ENCODE peak calls at places on chromosome 16, in seven cellular contexts. D is fibroblast of lung, H is fibroblast of the aortic adventitia, X is PC-9, P is GM13976, J is A549, S is MM.1S. R is an unnamed sample.

GRCh38 chr16:4360538-4361021 is 9.5 kb upstream of the PAM16 start:
- DNase-seq in D (no peak), H (no peak), X (no peak), P (no peak), J (peak; percentile 55), S (no peak), R (peak; percentile 23)

GRCh38 chr16:6484931-6485330 is 847.7 kb upstream of the RBFOX1 start:
- DNase-seq in D (no peak), H (no peak), X (no peak), P (no peak), J (no peak), S (no peak), R (no peak)

GRCh38 chr16:81752225-81752875 is 26.7 kb upstream of the PLCG2 start:
- DNase-seq in D (peak; percentile 31), H (no peak), X (peak; percentile 29), P (peak; percentile 86), J (no peak), S (peak; percentile 50), R (no peak)

GRCh38 chr16:66262253-66263167 is 104.0 kb upstream of the CDH5 start:
- DNase-seq in D (peak; percentile 64), H (peak; percentile 72), X (no peak), P (no peak), J (no peak), S (no peak), R (no peak)

GRCh38 chr16:54546481-54546880 is 259.9 kb upstream of the IRX3 start:
- DNase-seq in D (no peak), H (peak; percentile 14), X (no peak), P (no peak), J (no peak), S (no peak), R (no peak)

GRCh38 chr16:56675685-56676210 is 6.1 kb downstream of the MT1H start:
- DNase-seq in D (no peak), H (no peak), X (no peak), P (no peak), J (no peak), S (no peak), R (peak; percentile 85)

GRCh38 chr16:74738134-74738541 is 36.5 kb downstream of the FA2H start:
- DNase-seq in D (peak; percentile 31), H (no peak), X (peak; percentile 89), P (no peak), J (peak; percentile 91), S (no peak), R (no peak)

GRCh38 chr16:81641403-81642106 is 137.5 kb upstream of the PLCG2 start:
- DNase-seq in D (no peak), H (no peak), X (no peak), P (no peak), J (no peak), S (no peak), R (no peak)

GRCh38 chr16:69553332-69553731 is 12.4 kb upstream of the NFAT5 start:
- DNase-seq in D (peak; percentile 13), H (no peak), X (no peak), P (no peak), J (no peak), S (no peak), R (no peak)

GRCh38 chr16:383326-384020 is 1.7 kb upstream of the PGAP6 start:
- DNase-seq in D (no peak), H (no peak), X (peak; percentile 82), P (no peak), J (no peak), S (no peak), R (peak; percentile 81)

GRCh38 chr16:23705517-23705902 is 7.5 kb downstream of the ERN2 start:
- DNase-seq in D (no peak), H (no peak), X (no peak), P (no peak), J (no peak), S (no peak), R (no peak)

GRCh38 chr16:27639588-27640276 is 89.8 kb downstream of the KATNIP start:
- DNase-seq in D (peak; percentile 48), H (peak; percentile 67), X (peak; percentile 23), P (peak; percentile 88), J (peak; percentile 53), S (peak; percentile 50), R (peak; percentile 55)

GRCh38 chr16:85370881-85371651 is 242.1 kb upstream of the GSE1 start:
- DNase-seq in D (peak; percentile 42), H (peak; percentile 56), X (peak; percentile 50), P (no peak), J (no peak), S (no peak), R (no peak)

GRCh38 chr16:67161595-67162058 is 1.9 kb downstream of the FBXL8 start:
- DNase-seq in D (no peak), H (no peak), X (no peak), P (no peak), J (no peak), S (no peak), R (peak; percentile 1)

GRCh38 chr16:30889721-30890120 is 4.2 kb downstream of the BCL7C start:
- DNase-seq in D (peak; percentile 6), H (no peak), X (no peak), P (no peak), J (no peak), S (no peak), R (no peak)

GRCh38 chr16:61435356-61435755 is 600.9 kb downstream of the CDH8 start:
- DNase-seq in D (no peak), H (no peak), X (no peak), P (no peak), J (no peak), S (no peak), R (no peak)

GRCh38 chr16:61432421-61432820 is 603.8 kb downstream of the CDH8 start:
- DNase-seq in D (peak; percentile 0), H (no peak), X (no peak), P (no peak), J (no peak), S (no peak), R (no peak)
- TF ChIP-seq CTCF in D (no peak), H (no peak), X (no peak), P (no peak), J (no peak), S (no peak), R (no peak)

GRCh38 chr16:89701425-89702406 is at the start of gene SPATA2L:
- DNase-seq in D (peak; percentile 72), H (peak; percentile 59), X (peak; percentile 99), P (peak; percentile 99), J (peak; percentile 95), S (peak; percentile 91), R (peak; percentile 96)

GRCh38 chr16:89704281-89704680 is 2.8 kb upstream of the SPATA2L start:
- DNase-seq in D (no peak), H (no peak), X (no peak), P (no peak), J (no peak), S (no peak), R (no peak)

GRCh38 chr16:89697616-89698331 is 3.7 kb downstream of the SPATA2L start:
- DNase-seq in D (no peak), H (no peak), X (no peak), P (no peak), J (no peak), S (no peak), R (no peak)

GRCh38 chr16:89700100-89700648 is 1.3 kb downstream of the SPATA2L start:
- DNase-seq in D (peak; percentile 96), H (peak; percentile 96), X (peak; percentile 100), P (peak; percentile 97), J (peak; percentile 99), S (peak; percentile 96), R (peak; percentile 98)

DNA sequence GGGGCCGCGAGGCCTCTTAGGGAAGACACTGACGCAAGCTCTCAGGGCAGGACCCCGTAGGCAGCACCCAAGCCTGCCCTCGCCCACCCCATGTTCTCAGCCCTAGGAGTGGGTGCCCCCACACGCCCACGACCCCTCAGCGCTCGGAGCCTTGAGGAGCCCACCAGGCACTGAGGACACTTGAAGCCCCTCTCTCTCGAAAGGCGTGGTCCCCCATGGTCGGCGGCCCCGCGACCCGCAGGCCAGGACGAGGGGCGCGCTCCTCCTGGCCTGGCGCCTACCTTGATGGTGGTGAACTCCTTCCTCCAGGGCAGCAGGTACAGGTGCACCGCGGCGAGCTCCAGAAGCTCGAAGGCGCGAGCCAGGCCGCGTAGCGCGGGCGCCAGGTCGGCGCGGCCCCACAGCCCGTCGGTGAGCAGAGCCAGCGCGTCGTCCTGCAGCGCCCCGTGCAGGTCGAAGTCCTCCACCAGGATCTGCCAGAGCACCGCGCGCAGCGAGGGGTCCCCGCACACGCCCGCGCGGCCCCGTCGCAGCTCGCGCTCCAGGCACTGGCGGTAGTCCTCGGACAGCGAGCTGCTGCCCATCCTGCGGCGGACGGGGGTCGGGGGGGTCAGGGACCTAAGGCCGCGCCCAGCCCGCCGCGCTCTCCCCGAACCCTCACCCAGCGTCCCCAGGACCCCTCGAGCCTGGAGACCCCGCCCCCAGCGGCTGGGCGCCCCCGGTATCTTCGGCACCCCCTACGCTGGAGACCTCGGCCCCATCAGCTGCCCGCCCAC is 668 bp downstream of the SPATA2L start:
- DNase-seq in D (peak; percentile 41), H (no peak), X (peak; percentile 66), P (peak; percentile 71), J (peak; percentile 72), S (peak; percentile 63), R (peak; percentile 73)
- TF ChIP-seq CTCF in D (no peak), H (no peak), X (no peak), P (peak; percentile 47), J (no peak), S (peak; percentile 16), R (peak; percentile 24)

GRCh38 chr16:83994703-83995102 is 26.7 kb downstream of the NECAB2 start:
- DNase-seq in D (no peak), H (peak; percentile 13), X (no peak), P (no peak), J (no peak), S (no peak), R (no peak)
- TF ChIP-seq CTCF in D (no peak), H (no peak), X (no peak), P (no peak), J (no peak), S (no peak), R (no peak)

GRCh38 chr16:10668322-10669045 is 26.2 kb downstream of the TEKT5 start:
- DNase-seq in D (peak; percentile 10), H (peak; percentile 19), X (peak; percentile 38), P (peak; percentile 62), J (peak; percentile 54), S (peak; percentile 18), R (peak; percentile 19)
- TF ChIP-seq CTCF in D (peak; percentile 53), H (peak; percentile 55), X (peak; percentile 66), P (peak; percentile 38), J (no peak), S (peak; percentile 54), R (peak; percentile 60)

DNA sequence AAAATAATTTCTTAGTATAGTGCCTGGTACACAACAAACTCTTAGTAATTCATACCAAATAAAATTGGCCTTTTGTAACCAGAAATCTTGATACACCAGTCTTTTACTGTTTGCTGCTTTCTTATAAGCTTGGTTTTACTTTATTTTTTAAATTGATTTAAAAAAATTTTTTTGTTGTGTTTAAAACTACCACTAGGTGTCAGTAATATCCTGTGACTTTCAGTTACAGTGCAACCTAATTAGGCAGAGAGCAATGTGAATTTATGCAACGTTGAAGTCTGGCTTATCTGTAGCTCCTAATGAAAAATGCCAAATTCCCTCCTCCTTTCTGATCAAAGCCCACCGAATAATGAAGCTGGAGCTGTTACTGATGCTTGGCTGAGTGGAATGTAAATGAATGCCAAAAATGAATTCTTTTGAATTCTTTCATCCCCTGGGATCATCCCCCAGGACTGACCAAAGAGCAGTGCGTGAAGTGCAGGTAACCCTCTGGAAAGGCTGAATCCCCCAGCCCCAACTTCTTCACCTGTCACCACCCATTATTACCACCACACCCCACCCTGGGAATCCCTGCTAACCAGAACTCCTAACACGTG is 3.8 kb downstream of the ERCC4 start:
- DNase-seq in D (peak; percentile 57), H (peak; percentile 83), X (no peak), P (peak; percentile 48), J (peak; percentile 68), S (peak; percentile 69), R (no peak)
- TF ChIP-seq CTCF in D (peak; percentile 38), H (peak; percentile 44), X (peak; percentile 83), P (peak; percentile 11), J (peak; percentile 89), S (peak; percentile 43), R (peak; percentile 65)

R was measured in activated CD8-positive, alpha-beta T cell treated with anti-CD3 and anti-CD28 coated beads for 36 hours.